ENCODE peak calls at places on chromosomes 6 and 20, in four cellular contexts. One of them, this sample, is unnamed.

GRCh38 chr6:54327631-54328030 is 19.4 kb downstream of the TINAG start:
- DNase-seq in cardiac muscle cell: no peak
- DNase-seq in effector memory CD4-positive, alpha-beta T cell: no peak
- DNase-seq in activated T-helper 1 cell treated with Interleukin-2 at 50 U/mL for 16 hours: no peak
- DNase-seq in this sample: no peak

GRCh38 chr6:121884056-121884455 is 448.6 kb downstream of the GJA1 start:
- DNase-seq in cardiac muscle cell: no peak
- DNase-seq in effector memory CD4-positive, alpha-beta T cell: no peak
- DNase-seq in activated T-helper 1 cell treated with Interleukin-2 at 50 U/mL for 16 hours: no peak
- DNase-seq in this sample: no peak

GRCh38 chr6:161137839-161138544 is 135.9 kb downstream of the AGPAT4 start:
- DNase-seq in cardiac muscle cell: no peak
- DNase-seq in effector memory CD4-positive, alpha-beta T cell: no peak
- DNase-seq in activated T-helper 1 cell treated with Interleukin-2 at 50 U/mL for 16 hours: no peak
- DNase-seq in this sample: no peak

GRCh38 chr6:16130932-16131387 is 2.1 kb downstream of the MYLIP start:
- DNase-seq in cardiac muscle cell: peak; percentile 80
- DNase-seq in effector memory CD4-positive, alpha-beta T cell: no peak
- DNase-seq in activated T-helper 1 cell treated with Interleukin-2 at 50 U/mL for 16 hours: no peak
- DNase-seq in this sample: peak; percentile 24

GRCh38 chr20:3890410-3890751 is 1.2 kb downstream of the PANK2 start:
- DNase-seq in cardiac muscle cell: peak; percentile 29
- DNase-seq in effector memory CD4-positive, alpha-beta T cell: no peak
- DNase-seq in activated T-helper 1 cell treated with Interleukin-2 at 50 U/mL for 16 hours: no peak
- DNase-seq in this sample: no peak

GRCh38 chr20:12531626-12532025 is 477.1 kb upstream of the SPTLC3 start:
- DNase-seq in cardiac muscle cell: no peak
- DNase-seq in effector memory CD4-positive, alpha-beta T cell: no peak
- DNase-seq in activated T-helper 1 cell treated with Interleukin-2 at 50 U/mL for 16 hours: no peak
- DNase-seq in this sample: no peak

GRCh38 chr6:28134716-28135115 is 7.0 kb upstream of the ZKSCAN8 start:
- DNase-seq in cardiac muscle cell: no peak
- DNase-seq in effector memory CD4-positive, alpha-beta T cell: no peak
- DNase-seq in activated T-helper 1 cell treated with Interleukin-2 at 50 U/mL for 16 hours: no peak
- DNase-seq in this sample: no peak

GRCh38 chr6:232896-233640 is 59.2 kb upstream of the DUSP22 start:
- DNase-seq in cardiac muscle cell: no peak
- DNase-seq in effector memory CD4-positive, alpha-beta T cell: no peak
- DNase-seq in activated T-helper 1 cell treated with Interleukin-2 at 50 U/mL for 16 hours: no peak
- DNase-seq in this sample: no peak

GRCh38 chr20:4905612-4906011 is 95.7 kb downstream of the SLC23A2 start:
- DNase-seq in cardiac muscle cell: no peak
- DNase-seq in effector memory CD4-positive, alpha-beta T cell: no peak
- DNase-seq in activated T-helper 1 cell treated with Interleukin-2 at 50 U/mL for 16 hours: no peak
- DNase-seq in this sample: no peak

GRCh38 chr6:155080876-155081845 is 86.0 kb downstream of the TIAM2 start:
- DNase-seq in cardiac muscle cell: peak; percentile 47
- DNase-seq in effector memory CD4-positive, alpha-beta T cell: no peak
- DNase-seq in activated T-helper 1 cell treated with Interleukin-2 at 50 U/mL for 16 hours: no peak
- DNase-seq in this sample: no peak

GRCh38 chr20:44028868-44029847 is 114.5 kb downstream of the TOX2 start:
- DNase-seq in cardiac muscle cell: no peak
- DNase-seq in effector memory CD4-positive, alpha-beta T cell: no peak
- DNase-seq in activated T-helper 1 cell treated with Interleukin-2 at 50 U/mL for 16 hours: no peak
- DNase-seq in this sample: no peak

GRCh38 chr20:34364013-34364382 is 925 bp downstream of the ITCH start:
- DNase-seq in cardiac muscle cell: peak; percentile 44
- DNase-seq in effector memory CD4-positive, alpha-beta T cell: no peak
- DNase-seq in activated T-helper 1 cell treated with Interleukin-2 at 50 U/mL for 16 hours: no peak
- DNase-seq in this sample: no peak

This sample was measured in frontal cortex.